ENCODE peak calls at places on chromosomes 13 and 19, in four cellular contexts. G, Y, B and C are unnamed samples.

GRCh38 chr13:44837250-44837649 is 152.0 kb downstream of the NUFIP1 start:
- DNase-seq in G (no peak), Y (peak; percentile 74), B (no peak), C (no peak)

GRCh38 chr13:111505175-111505777 is 184.8 kb downstream of the TEX29 start:
- DNase-seq in G (peak; percentile 77), Y (no peak), B (peak; percentile 58), C (no peak)

GRCh38 chr13:60229708-60230272 is 66.1 kb upstream of the DIAPH3 start:
- DNase-seq in G (no peak), Y (peak; percentile 52), B (no peak), C (no peak)

GRCh38 chr19:47309038-47309437 is 623 bp upstream of the C5AR1 start:
- DNase-seq in G (no peak), Y (no peak), B (no peak), C (no peak)

GRCh38 chr19:46913852-46914430 is 53.1 kb downstream of the ARHGAP35 start:
- DNase-seq in G (no peak), Y (peak; percentile 88), B (no peak), C (no peak)

GRCh38 chr13:100989424-100989823 is 314.8 kb upstream of the TMTC4 start:
- DNase-seq in G (no peak), Y (no peak), B (no peak), C (no peak)

GRCh38 chr13:32669030-32669646 is 82.9 kb downstream of the PDS5B start:
- DNase-seq in G (no peak), Y (peak; percentile 64), B (peak; percentile 12), C (no peak)

GRCh38 chr19:1132625-1133383 is 29.0 kb downstream of the GPX4 start:
- DNase-seq in G (no peak), Y (peak; percentile 35), B (no peak), C (no peak)

GRCh38 chr13:46992383-46992952 is 95.6 kb upstream of the HTR2A start:
- DNase-seq in G (no peak), Y (no peak), B (no peak), C (no peak)

GRCh38 chr13:93818345-93818744 is 591.7 kb downstream of the GPC6 start:
- DNase-seq in G (no peak), Y (no peak), B (no peak), C (no peak)

GRCh38 chr13:93116809-93117208 is 109.8 kb upstream of the GPC6 start:
- DNase-seq in G (no peak), Y (no peak), B (no peak), C (no peak)

GRCh38 chr13:103033999-103034398 is 32.2 kb downstream of the SLC10A2 start:
- DNase-seq in G (no peak), Y (no peak), B (no peak), C (no peak)

GRCh38 chr13:113856716-113857065 is 7.2 kb downstream of the GAS6 start:
- DNase-seq in G (peak; percentile 32), Y (peak; percentile 76), B (no peak), C (no peak)

GRCh38 chr19:574658-575526 is 2.5 kb downstream of the BSG start:
- DNase-seq in G (no peak), Y (peak; percentile 56), B (no peak), C (no peak)

GRCh38 chr19:49829721-49830120 is 11.6 kb downstream of the MED25 start:
- DNase-seq in G (no peak), Y (no peak), B (no peak), C (no peak)

GRCh38 chr19:9037415-9038062 is 27.3 kb upstream of the MUC16 start:
- DNase-seq in G (no peak), Y (no peak), B (no peak), C (peak; percentile 88)

GRCh38 chr19:9032136-9032626 is 22.0 kb upstream of the MUC16 start:
- DNase-seq in G (no peak), Y (no peak), B (no peak), C (no peak)
- H2BK12ac ChIP-seq in G (peak overlapping the region; percentile 33), Y (no peak overlapping the region), B (no peak overlapping the region), C (no peak overlapping the region)

DNA sequence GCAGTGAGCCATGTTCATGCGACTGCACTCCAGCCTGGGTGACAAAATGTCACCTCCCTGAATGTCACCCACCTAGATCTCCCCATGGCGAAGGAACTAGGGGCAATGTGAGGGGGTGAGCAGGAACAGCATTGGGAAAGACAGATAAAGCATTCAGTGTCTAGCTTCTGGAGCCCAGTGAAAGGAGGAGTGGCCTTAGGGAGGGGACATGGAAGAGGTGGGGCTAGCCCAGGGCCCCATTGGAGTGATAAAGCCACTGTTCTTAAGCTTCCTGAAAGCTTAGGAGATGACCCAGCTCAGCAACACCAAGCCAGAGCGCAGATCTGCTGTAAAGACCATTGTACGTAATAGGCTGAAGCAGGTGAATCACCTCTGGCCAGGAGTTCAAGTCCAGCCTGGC is 13.0 kb upstream of the KCNN1 start:
- DNase-seq in G (no peak), Y (no peak), B (no peak), C (no peak)
- H3K4me3 ChIP-seq in G (no peak overlapping the region), Y (no peak overlapping the region), B (no peak overlapping the region), C (no peak overlapping the region)

DNA sequence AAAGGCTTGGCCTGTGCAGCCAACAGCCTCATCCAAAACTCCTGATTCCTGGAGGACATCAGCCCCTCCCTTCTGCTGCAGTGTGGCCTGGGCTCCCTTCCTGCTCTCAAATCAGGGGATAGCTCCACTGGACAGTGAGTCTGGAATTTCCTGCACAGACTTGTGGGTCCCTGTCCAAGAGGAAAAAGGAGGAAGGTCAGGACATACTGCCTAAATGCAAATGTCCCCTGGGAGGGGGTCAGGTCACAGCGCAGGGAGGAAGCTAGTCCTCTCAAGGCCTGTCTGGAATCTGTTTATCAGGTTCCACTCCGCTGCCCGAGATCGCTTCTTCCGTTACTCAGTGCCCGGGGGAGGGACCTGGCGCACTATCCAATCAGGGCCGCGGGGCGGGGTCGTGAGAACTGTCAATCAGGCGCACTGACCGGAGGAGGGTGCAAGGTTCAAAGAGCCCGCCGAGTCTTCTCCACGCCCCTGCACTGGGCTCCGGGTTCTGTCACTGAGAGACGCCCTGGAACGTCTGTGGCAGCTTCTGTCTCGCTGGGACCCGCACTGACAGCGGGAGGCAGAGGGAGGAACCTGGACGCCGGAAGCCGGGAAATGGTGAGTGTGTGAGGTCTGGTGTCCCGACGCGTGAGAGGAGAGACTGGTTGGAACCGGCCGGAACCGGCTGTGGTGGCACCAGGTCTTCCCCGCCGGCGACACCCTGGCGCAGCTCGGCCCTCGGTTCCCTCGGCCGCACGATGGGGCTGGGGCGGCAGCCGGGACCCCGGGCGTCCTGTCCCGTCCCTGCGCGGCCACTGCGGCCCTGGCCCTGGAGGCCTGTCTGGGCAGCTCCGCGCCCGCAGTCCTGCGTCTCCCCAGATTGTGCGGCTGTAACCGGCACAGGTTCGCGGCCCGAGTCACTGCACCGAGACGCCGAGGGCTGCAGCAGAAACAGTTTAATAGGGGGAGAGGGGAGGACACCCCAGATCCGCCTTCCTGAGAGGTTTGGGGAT is at the start of gene ZNF441:
- DNase-seq in G (peak; percentile 96), Y (peak; percentile 95), B (peak; percentile 88), C (peak; percentile 100)
- H2BK12ac ChIP-seq in G (no peak within 1 kb of the TSS), Y (no peak within 1 kb of the TSS), B (no peak within 1 kb of the TSS), C (peak within 1 kb of the TSS; percentile 52)

DNA sequence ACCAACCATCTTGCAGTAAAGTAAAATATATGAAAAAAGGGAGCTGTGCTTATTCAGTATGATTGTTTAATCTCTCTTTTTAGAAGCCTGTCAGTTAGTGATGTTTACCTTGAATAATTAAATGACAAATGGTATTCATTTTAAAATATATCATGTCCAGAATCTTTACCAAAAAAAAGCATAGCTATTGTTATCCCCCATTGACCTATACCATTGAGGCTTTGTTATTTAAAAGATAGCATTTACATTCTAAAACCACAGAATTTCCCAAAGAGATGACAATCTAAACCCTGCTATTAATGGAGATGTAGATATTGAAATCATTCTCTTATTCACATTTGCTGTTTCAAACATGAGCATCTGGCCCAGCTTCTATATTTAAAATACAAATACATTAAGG is 2.2 kb downstream of the CNMD start:
- DNase-seq in G (no peak), Y (no peak), B (no peak), C (no peak)
- H3K4me3 ChIP-seq in G (peak overlapping the region; percentile 76), Y (no peak overlapping the region), B (no peak overlapping the region), C (no peak overlapping the region)

GRCh38 chr19:6056282-6056741 is 54.0 kb downstream of the RFX2 start:
- DNase-seq in G (no peak), Y (no peak), B (no peak), C (no peak)
- H2BK12ac ChIP-seq in G (peak overlapping the region; percentile 77), Y (peak overlapping the region; percentile 20), B (no peak overlapping the region), C (no peak overlapping the region)

GRCh38 chr13:99982741-99983400 is 1.3 kb downstream of the ZIC2 start:
- DNase-seq in G (peak; percentile 51), Y (no peak), B (no peak), C (no peak)

GRCh38 chr13:99983401-99984133 is 2.0 kb downstream of the ZIC2 start:
- DNase-seq in G (peak; percentile 46), Y (peak; percentile 35), B (no peak), C (no peak)

GRCh38 chr13:99984463-99985242 is 3.1 kb downstream of the ZIC2 start:
- DNase-seq in G (peak; percentile 69), Y (no peak), B (no peak), C (no peak)

GRCh38 chr13:99985243-99985874 is 3.8 kb downstream of the ZIC2 start:
- DNase-seq in G (no peak), Y (no peak), B (no peak), C (no peak)

GRCh38 chr13:99984134-99984462 is 2.5 kb downstream of the ZIC2 start:
- DNase-seq in G (peak; percentile 40), Y (no peak), B (no peak), C (no peak)
- H3K4me3 ChIP-seq in G (peak overlapping the region; percentile 96), Y (no peak overlapping the region), B (peak overlapping the region; percentile 99), C (no peak overlapping the region)

GRCh38 chr19:10740798-10741197 is 22.9 kb downstream of the DNM2 start:
- DNase-seq in G (no peak), Y (no peak), B (no peak), C (no peak)
- H2BK12ac ChIP-seq in G (no peak overlapping the region), Y (no peak overlapping the region), B (no peak overlapping the region), C (no peak overlapping the region)

GRCh38 chr13:23377603-23378002 is 55.9 kb downstream of the SACS start:
- DNase-seq in G (no peak), Y (no peak), B (no peak), C (no peak)
- H3K4me3 ChIP-seq in G (no peak overlapping the region), Y (peak overlapping the region; percentile 12), B (no peak overlapping the region), C (no peak overlapping the region)

DNA sequence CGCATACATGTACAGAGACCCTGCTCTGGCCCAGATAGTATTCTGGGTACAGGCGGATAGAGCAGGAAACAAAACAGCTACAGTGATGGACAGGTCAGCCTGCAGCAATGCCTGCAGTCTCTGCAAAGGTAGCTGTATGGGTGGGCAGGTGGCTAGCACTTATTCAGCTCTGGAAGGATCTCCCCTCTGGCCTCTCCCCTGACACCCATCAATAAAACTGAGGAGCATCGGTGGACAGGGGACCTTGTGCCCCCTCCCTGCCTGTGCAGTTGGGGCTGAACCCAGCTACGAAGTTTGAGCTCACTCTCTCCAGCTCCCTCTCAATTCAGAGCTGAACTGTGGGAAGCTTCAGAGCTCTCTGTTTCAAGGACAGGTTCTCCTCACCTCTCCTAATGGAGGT is 1.6 kb downstream of the ALOX5AP start:
- DNase-seq in G (no peak), Y (no peak), B (no peak), C (no peak)
- H2BK12ac ChIP-seq in G (no peak overlapping the region), Y (peak overlapping the region; percentile 29), B (no peak overlapping the region), C (no peak overlapping the region)

GRCh38 chr13:24252136-24252535 is 57.2 kb upstream of the C1QTNF9 start:
- DNase-seq in G (no peak), Y (no peak), B (no peak), C (no peak)
- H3K4me3 ChIP-seq in G (no peak overlapping the region), Y (no peak overlapping the region), B (no peak overlapping the region), C (no peak overlapping the region)